ENCODE peak calls at places on chromosome 2, in six cellular contexts. Z, U, I, L, N and G are unnamed samples.

GRCh38 chr2:127000194-127000593 is 101.5 kb downstream of the TEX51 start:
- DNase-seq in L (no peak), Z (no peak), N (no peak), U (no peak), I (no peak), G (no peak)

GRCh38 chr2:156339866-156340265 is 7.3 kb upstream of the NR4A2 start:
- DNase-seq in I (no peak), N (no peak), U (no peak), Z (no peak), L (no peak), G (no peak)

GRCh38 chr2:238141541-238142318 is 3.3 kb downstream of the KLHL30 start:
- DNase-seq in L (no peak), I (peak), Z (peak), U (no peak), N (no peak), G (no peak)

GRCh38 chr2:11701831-11702301 is 31.9 kb upstream of the NTSR2 start:
- DNase-seq in U (no peak), Z (no peak), I (no peak), L (no peak), N (no peak), G (no peak)

GRCh38 chr2:173030541-173031485 is 44.8 kb upstream of the MAP3K20 start:
- DNase-seq in I (no peak), U (no peak), Z (peak), N (no peak), L (no peak), G (no peak)

GRCh38 chr2:68368657-68369339 is 3.7 kb downstream of the PLEK start:
- DNase-seq in U (peak), N (no peak), L (no peak), I (no peak), Z (peak), G (no peak)

GRCh38 chr2:190815223-190815622 is 65.4 kb upstream of the GLS start:
- DNase-seq in I (no peak), U (no peak), Z (no peak), N (no peak), L (no peak), G (no peak)

GRCh38 chr2:173590278-173590811 is 235.7 kb downstream of the CDCA7 start:
- DNase-seq in U (peak), N (no peak), L (peak), Z (peak), I (peak), G (no peak)

GRCh38 chr2:111028720-111029119 is 92.0 kb upstream of the BCL2L11 start:
- DNase-seq in Z (peak), N (no peak), U (no peak), I (no peak), L (no peak), G (no peak)
- TF ChIP-seq CTCF in Z (peak), N (no peak), U (no peak), I (no peak), L (no peak), G (no peak)

GRCh38 chr2:2791606-2792005 is 460.5 kb upstream of the MYT1L start:
- DNase-seq in I (no peak), U (no peak), N (no peak), Z (no peak), L (no peak), G (no peak)
- TF ChIP-seq CTCF in I (no peak), U (no peak), N (no peak), Z (no peak), L (no peak), G (no peak)

DNA sequence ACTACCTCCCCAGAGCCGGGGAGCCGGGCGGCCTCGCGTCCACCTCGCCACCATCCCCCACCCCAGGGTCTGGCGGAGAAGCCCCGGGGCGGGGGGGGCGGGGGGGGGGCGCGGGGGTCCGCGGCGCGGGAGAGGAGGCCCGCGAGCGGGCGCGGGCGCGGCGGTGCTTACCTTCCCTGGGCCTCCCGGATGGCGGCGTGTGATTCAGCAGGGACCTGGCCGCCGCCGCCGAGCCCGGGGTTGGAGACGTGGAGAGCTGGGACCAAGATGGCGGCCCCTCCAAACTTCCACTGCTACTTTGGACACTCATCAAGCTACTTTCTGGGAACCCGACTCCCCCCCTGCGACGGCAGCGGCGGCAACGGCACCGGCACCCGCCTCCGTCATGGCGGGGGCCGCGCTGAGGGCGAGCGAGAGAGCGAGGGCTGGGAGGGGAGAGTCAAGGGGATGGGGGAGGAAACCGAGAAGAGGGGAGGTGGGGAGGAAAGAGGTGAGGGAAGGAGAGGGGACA is 519 bp downstream of the TLK1 start:
- DNase-seq in L (peak), I (peak), N (peak), U (no peak), Z (peak), G (no peak)
- TF ChIP-seq CTCF in L (no peak), I (no peak), N (no peak), U (no peak), Z (no peak), G (no peak)

GRCh38 chr2:180655842-180656454 is 324.5 kb upstream of the UBE2E3 start:
- DNase-seq in Z (no peak), L (no peak), N (no peak), U (no peak), I (no peak), G (no peak)
- TF ChIP-seq CTCF in Z (no peak), L (no peak), N (no peak), U (no peak), I (no peak), G (no peak)